ENCODE peak calls at places on chromosome 15, in four cellular contexts. L is PC-3, B is neuronal stem cell, W is fibroblast of lung. D is an unnamed sample.

GRCh38 chr15:73346735-73347312 is 21.9 kb downstream of the HCN4 start:
- DNase-seq in L (peak; percentile 73), B (peak; percentile 74), W (peak; percentile 9), D (peak; percentile 77)

GRCh38 chr15:101614001-101614585 is 38.1 kb downstream of the TM2D3 start:
- DNase-seq in L (no peak), B (no peak), W (no peak), D (no peak)

GRCh38 chr15:90769375-90769774 is 52.2 kb downstream of the BLM start:
- DNase-seq in L (no peak), B (no peak), W (no peak), D (no peak)

GRCh38 chr15:73329501-73330200 is 39.1 kb downstream of the HCN4 start:
- DNase-seq in L (no peak), B (no peak), W (no peak), D (no peak)

GRCh38 chr15:62541250-62541649 is 376.2 kb upstream of the C2CD4B start:
- DNase-seq in L (no peak), B (no peak), W (no peak), D (no peak)

GRCh38 chr15:58292761-58293175 is 139.0 kb upstream of the LIPC start:
- DNase-seq in L (no peak), B (no peak), W (no peak), D (no peak)

GRCh38 chr15:90286678-90287077 is 21.2 kb downstream of the NGRN start:
- DNase-seq in L (peak; percentile 58), B (no peak), W (peak; percentile 52), D (peak; percentile 24)

GRCh38 chr15:58952751-58953150 is 19.3 kb upstream of the SLTM start:
- DNase-seq in L (peak; percentile 58), B (no peak), W (peak; percentile 60), D (no peak)

GRCh38 chr15:63083046-63083445 is 38.6 kb upstream of the LACTB start:
- DNase-seq in L (no peak), B (no peak), W (no peak), D (no peak)

GRCh38 chr15:65629548-65629947 is 7.8 kb downstream of the SLC24A1 start:
- DNase-seq in L (no peak), B (no peak), W (no peak), D (no peak)

GRCh38 chr15:85312486-85312885 is 67.9 kb upstream of the AKAP13 start:
- DNase-seq in L (no peak), B (no peak), W (peak; percentile 24), D (no peak)

GRCh38 chr15:68409736-68410370 is 22.1 kb downstream of the ITGA11 start:
- DNase-seq in L (no peak), B (no peak), W (no peak), D (no peak)

GRCh38 chr15:67945951-67946700 is 106.3 kb upstream of the RNU6-1 start:
- DNase-seq in L (peak; percentile 63), B (peak; percentile 58), W (no peak), D (peak; percentile 97)

GRCh38 chr15:42057744-42058646 is 36.4 kb downstream of the PLA2G4D start:
- DNase-seq in L (peak; percentile 48), B (no peak), W (no peak), D (no peak)
- H3K4me3 ChIP-seq in L (peak overlapping the region; percentile 39), B (no peak overlapping the region), W (no peak overlapping the region), D (peak overlapping the region; percentile 1)

GRCh38 chr15:25514522-25514921 is 75.7 kb upstream of the UBE3A start:
- DNase-seq in L (no peak), B (no peak), W (no peak), D (no peak)

GRCh38 chr15:25509697-25510096 is 70.9 kb upstream of the UBE3A start:
- DNase-seq in L (no peak), B (no peak), W (no peak), D (no peak)

GRCh38 chr15:25515633-25516032 is 76.8 kb upstream of the UBE3A start:
- DNase-seq in L (no peak), B (no peak), W (no peak), D (no peak)

GRCh38 chr15:25510146-25510545 is 71.3 kb upstream of the UBE3A start:
- DNase-seq in L (peak; percentile 10), B (no peak), W (no peak), D (no peak)

GRCh38 chr15:25512957-25513356 is 74.1 kb upstream of the UBE3A start:
- DNase-seq in L (no peak), B (no peak), W (no peak), D (no peak)
- H3K4me3 ChIP-seq in L (no peak overlapping the region), B (no peak overlapping the region), W (no peak overlapping the region), D (no peak overlapping the region)

DNA sequence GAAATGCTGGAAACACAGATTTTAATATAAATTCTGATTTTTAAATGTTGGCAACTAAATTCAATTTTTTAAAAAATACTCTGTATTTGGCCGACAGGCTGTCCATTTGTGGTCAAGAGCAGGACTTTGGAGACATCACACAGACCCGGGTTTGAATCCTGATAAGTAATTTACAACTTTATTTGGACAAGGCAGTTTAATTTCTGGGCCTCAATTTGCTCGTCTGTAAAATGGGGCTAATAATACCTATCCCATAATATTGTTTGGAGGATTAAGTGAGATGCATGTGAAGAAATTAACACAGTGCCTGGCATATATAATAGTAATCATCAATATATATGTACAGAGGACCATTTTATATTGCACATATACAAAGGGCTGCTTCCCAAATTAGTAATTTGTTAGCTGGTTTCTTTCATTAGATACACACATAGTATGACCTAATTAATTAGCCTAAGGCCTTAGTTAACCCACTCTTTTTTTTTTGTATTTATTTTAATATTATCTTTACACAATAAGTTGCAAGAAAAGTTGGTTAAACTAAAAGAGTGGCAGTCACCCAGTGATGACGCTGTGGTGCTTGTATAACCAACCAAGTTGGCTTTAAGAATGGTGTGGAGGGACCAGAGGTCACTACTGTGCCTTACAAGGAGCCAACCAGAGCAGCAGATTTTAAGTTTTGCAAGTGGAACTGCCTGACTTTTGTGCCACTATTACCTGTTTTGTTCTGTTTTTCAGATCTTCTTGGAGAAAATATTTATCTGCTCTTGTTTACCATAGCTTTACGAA is 709 bp downstream of the PIGB start:
- DNase-seq in L (peak; percentile 28), B (no peak), W (peak; percentile 50), D (no peak)
- H3K4me3 ChIP-seq in L (peak overlapping the region; percentile 93), B (no peak overlapping the region), W (peak overlapping the region; percentile 65), D (peak overlapping the region; percentile 64)

DNA sequence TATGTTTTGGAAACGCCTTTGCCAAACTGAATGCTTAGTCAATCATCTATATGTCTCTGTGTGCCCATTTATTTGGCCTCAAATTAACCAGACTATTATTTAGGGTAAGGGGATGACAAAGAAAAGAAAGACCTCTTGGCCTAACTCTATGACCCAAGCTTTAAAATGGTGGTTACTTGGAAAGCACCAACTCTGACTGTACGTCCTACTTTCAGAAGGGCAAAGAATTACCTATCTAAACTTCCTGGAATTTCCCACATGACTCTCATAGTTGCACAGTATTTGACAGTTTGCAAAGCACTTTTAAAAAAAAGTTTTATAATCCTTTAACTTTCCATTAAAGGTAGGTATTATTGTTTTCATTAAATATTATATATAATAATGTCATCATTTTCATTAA is 6.3 kb upstream of the MTHFS start:
- DNase-seq in L (no peak), B (no peak), W (no peak), D (no peak)
- H3K4me3 ChIP-seq in L (no peak overlapping the region), B (no peak overlapping the region), W (no peak overlapping the region), D (no peak overlapping the region)

GRCh38 chr15:41603941-41604660 is 45.1 kb downstream of the TYRO3 start:
- DNase-seq in L (peak; percentile 83), B (peak; percentile 47), W (peak; percentile 89), D (peak; percentile 49)
- H3K4me3 ChIP-seq in L (peak overlapping the region; percentile 59), B (no peak overlapping the region), W (peak overlapping the region; percentile 51), D (no peak overlapping the region)

D was measured in Caco-2.